ENCODE peak calls at places on chromosomes 2 and 18, in eight cellular contexts. V is psoas muscle, G is OCI-LY7, L is fibroblast of lung, X is stomach, H is HCT116, W is PC-3, T is colonic mucosa. Y is an unnamed sample. For H3K4me1 and H3K9me3, the result is how much of the 10 kb centered on the place peaks cover.

GRCh38 chr18:63708650-63709049 is 5.9 kb downstream of the SERPINB11 start:
- DNase-seq in V (no peak), G (no peak), L (peak), X (no peak), H (no peak), W (peak), T (no peak), Y (no peak)

GRCh38 chr18:32175265-32175664 is 14.6 kb upstream of the MEP1B start:
- DNase-seq in V (no peak), G (no peak), L (no peak), X (no peak), H (no peak), W (no peak), T (no peak), Y (no peak)

GRCh38 chr2:176126929-176127768 is 2.4 kb upstream of the HOXD8 start:
- DNase-seq in V (no peak), G (peak), L (peak), X (peak), H (no peak), W (peak), T (peak), Y (no peak)

GRCh38 chr2:232493701-232494426 is 6.2 kb upstream of the ECEL1 start:
- DNase-seq in V (peak), G (no peak), L (no peak), X (no peak), H (no peak), W (no peak), T (no peak), Y (peak)

GRCh38 chr2:4340536-4340935 is 637.2 kb downstream of the DCDC2C start:
- DNase-seq in V (no peak), G (no peak), L (no peak), X (no peak), H (no peak), W (peak), T (no peak), Y (no peak)

GRCh38 chr2:216216951-216217903 is 108.1 kb downstream of the XRCC5 start:
- DNase-seq in V (no peak), G (peak), L (peak), X (no peak), H (no peak), W (peak), T (no peak), Y (no peak)

GRCh38 chr2:20697322-20697934 is 30.5 kb downstream of the GDF7 start:
- DNase-seq in V (no peak), G (no peak), L (no peak), X (no peak), H (no peak), W (no peak), T (no peak), Y (no peak)

GRCh38 chr18:57207124-57207916 is 60.4 kb downstream of the BOD1L2 start:
- DNase-seq in V (no peak), G (no peak), L (no peak), X (no peak), H (no peak), W (no peak), T (no peak), Y (no peak)

GRCh38 chr2:235142588-235142987 is 190.8 kb downstream of the SH3BP4 start:
- DNase-seq in V (no peak), G (no peak), L (no peak), X (no peak), H (no peak), W (no peak), T (peak), Y (no peak)

GRCh38 chr18:32019251-32019943 is 772 bp downstream of the RNF125 start:
- DNase-seq in V (peak), G (peak), L (peak), X (peak), H (peak), W (peak), T (peak), Y (peak)

GRCh38 chr18:28176933-28177827 is at the start of gene CDH2:
- DNase-seq in V (peak), G (no peak), L (peak), X (peak), H (no peak), W (peak), T (no peak), Y (peak)

GRCh38 chr2:85865539-85866164 is 23.1 kb downstream of the ST3GAL5 start:
- DNase-seq in V (no peak), G (no peak), L (peak), X (no peak), H (no peak), W (no peak), T (no peak), Y (no peak)

GRCh38 chr2:130892793-130893785 is 56.4 kb downstream of the ARHGEF4 start:
- DNase-seq in V (no peak), G (no peak), L (no peak), X (no peak), H (no peak), W (no peak), T (no peak), Y (no peak)

GRCh38 chr18:5546660-5547059 is 2.9 kb upstream of the EPB41L3 start:
- DNase-seq in V (no peak), G (no peak), L (peak), X (no peak), H (no peak), W (peak), T (no peak), Y (no peak)
- TF ChIP-seq CTCF in V (no peak), G (peak), L (peak), X (no peak), H (no peak), W (peak), T (no peak), Y (peak)

DNA sequence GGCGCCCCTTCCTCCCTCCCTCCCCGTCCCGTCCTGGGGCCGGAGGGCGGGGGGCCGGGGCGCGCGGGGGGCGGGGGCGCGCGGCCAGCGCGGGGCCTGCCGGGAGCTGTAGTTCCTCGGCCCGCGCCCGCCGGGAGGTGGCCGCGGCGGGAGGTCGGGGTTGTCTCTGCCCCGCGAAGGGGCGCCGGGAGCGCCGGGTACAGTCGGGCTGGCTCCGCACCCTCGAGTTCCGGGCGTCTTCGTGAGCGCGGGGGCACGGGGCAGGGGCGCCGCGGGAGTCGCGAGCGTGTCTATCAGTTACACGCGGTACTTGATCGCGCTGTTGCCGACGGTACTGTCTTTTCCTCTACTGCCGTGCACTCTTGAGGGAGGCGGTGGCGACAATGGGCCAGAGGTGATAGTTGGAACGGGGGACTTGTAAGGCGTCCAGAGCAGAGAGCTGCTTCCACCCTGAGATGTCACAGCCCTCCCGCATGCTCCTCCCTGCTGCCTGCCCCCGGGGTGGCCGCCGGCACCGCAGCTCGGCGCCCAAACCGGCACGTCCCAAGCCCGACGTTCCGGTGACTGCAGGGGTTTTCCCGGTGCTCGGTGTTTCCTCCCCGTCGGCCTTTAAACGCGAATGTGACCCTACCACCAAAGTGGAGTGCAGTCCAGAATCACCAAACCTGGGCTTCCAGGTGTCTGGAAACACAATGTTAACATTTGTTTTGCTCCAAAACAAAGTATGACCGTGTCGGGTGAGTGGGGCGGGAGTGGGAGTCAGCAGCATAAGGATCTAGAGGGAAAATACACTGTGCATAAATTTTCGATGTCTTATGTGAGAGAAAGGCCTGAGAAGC is at the start of gene PRKD3:
- DNase-seq in V (peak), G (no peak), L (peak), X (peak), H (peak), W (peak), T (peak), Y (no peak)
- H3K4me1 ChIP-seq in V (under half), G (under half), L (under half), X (under half), H (under half), W (under half), T (under half), Y (under half)

GRCh38 chr2:47727956-47728355 is 55.0 kb upstream of the MSH6 start:
- DNase-seq in V (no peak), G (no peak), L (no peak), X (no peak), H (no peak), W (no peak), T (no peak), Y (no peak)

GRCh38 chr2:47721296-47721695 is 61.6 kb upstream of the MSH6 start:
- DNase-seq in V (no peak), G (no peak), L (no peak), X (no peak), H (no peak), W (no peak), T (no peak), Y (no peak)

GRCh38 chr2:47728551-47728950 is 54.4 kb upstream of the MSH6 start:
- DNase-seq in V (no peak), G (no peak), L (no peak), X (no peak), H (no peak), W (no peak), T (no peak), Y (no peak)

GRCh38 chr2:47724221-47724981 is 58.5 kb upstream of the MSH6 start:
- DNase-seq in V (no peak), G (peak), L (peak), X (no peak), H (no peak), W (peak), T (no peak), Y (no peak)

GRCh38 chr2:47725808-47726207 is 57.1 kb upstream of the MSH6 start:
- DNase-seq in V (no peak), G (peak), L (no peak), X (no peak), H (no peak), W (no peak), T (no peak), Y (no peak)
- H3K9me3 ChIP-seq in V (under half), G (under half), L (under half), X (under half), H (under half), W (under half), T (under half), Y (under half)

DNA sequence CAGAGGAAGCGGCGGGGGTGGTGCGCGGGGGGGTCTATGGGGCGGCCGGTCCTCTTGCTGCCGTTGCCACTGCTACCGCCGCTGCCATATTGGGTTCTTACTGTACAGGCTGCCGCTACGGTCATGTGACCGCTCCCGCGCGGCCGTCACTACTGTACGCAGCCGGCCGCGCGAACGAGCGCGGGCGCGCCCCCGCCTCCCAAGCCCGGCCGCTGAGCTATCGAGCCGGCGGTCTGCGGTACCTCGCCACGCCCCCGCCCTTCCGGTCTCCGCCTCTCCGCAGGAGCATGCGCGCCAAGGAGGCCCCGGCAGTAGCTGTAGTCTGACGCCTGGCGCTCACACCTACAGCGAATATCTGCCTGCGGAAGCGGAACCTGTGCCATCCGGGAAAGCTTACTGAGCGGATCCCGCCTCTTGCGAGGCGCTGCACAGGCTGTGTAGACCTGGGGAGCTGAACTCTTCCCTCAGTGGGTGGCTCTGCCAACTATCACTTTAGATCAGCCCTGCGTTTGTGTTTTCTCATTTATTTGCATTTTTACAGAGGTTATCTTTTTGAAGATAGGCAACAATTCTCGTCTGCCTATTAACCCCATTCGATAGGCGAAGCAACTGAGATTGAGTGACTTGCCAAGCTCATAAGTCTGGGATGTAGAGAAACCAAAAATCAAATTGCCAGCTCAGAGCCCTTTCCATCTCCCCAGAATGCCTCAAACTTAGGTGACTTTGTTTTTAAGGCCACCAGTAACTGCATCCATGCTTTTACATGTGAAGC is at the start of gene ASXL2:
- DNase-seq in V (peak), G (peak), L (peak), X (peak), H (peak), W (peak), T (peak), Y (peak)
- TF ChIP-seq CTCF in V (no peak), G (no peak), L (no peak), X (no peak), H (no peak), W (no peak), T (no peak), Y (no peak)

GRCh38 chr18:13339653-13340052 is 121.1 kb downstream of the LDLRAD4 start:
- DNase-seq in V (no peak), G (no peak), L (no peak), X (no peak), H (no peak), W (no peak), T (no peak), Y (no peak)
- H3K4me1 ChIP-seq in V (under half), G (under half), L (under half), X (under half), H (under half), W (under half), T (under half), Y (under half)

GRCh38 chr18:49038423-49038822 is 87.7 kb upstream of the SMAD7 start:
- DNase-seq in V (no peak), G (no peak), L (no peak), X (no peak), H (no peak), W (no peak), T (no peak), Y (no peak)
- H3K9me3 ChIP-seq in V (under half), G (under half), L (under half), X (under half), H (under half), W (under half), T (under half), Y (under half)

GRCh38 chr18:11736656-11737055 is 47.6 kb downstream of the GNAL start:
- DNase-seq in V (no peak), G (no peak), L (no peak), X (no peak), H (no peak), W (no peak), T (no peak), Y (no peak)

GRCh38 chr18:11739893-11740292 is 50.8 kb downstream of the GNAL start:
- DNase-seq in V (no peak), G (no peak), L (no peak), X (no peak), H (no peak), W (no peak), T (no peak), Y (no peak)

GRCh38 chr18:11747286-11747685 is 58.2 kb downstream of the GNAL start:
- DNase-seq in V (no peak), G (no peak), L (no peak), X (no peak), H (no peak), W (no peak), T (no peak), Y (no peak)

DNA sequence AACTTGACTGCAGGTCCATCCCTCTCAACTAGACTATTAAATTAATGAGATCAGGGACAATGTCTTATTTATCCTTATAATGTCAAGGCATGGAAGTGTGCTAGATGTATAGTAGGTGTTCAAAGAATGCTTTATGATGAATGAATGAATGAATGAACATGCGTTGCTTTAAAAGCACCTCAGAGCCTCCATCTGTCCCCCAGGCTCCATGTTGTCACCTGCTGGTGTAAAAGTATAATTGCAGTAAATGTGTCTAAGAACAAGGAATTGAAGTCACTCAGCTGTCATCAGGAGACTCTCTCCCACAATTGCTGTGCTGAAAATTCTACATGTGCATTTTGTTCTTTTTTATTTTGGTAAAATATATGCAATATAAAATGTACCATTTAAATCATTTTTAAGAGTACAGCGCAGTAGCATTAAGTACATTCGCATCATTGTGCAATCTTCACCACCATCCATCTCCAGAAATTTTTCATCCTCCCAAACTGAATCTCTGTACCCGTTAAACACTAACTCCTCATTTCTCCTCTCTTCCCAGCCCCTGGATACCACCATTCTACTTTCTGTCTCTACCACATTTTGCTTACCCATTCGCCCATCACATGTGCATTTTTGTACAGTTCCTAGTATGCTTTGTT is 52.6 kb downstream of the GNAL start:
- DNase-seq in V (no peak), G (peak), L (no peak), X (no peak), H (peak), W (peak), T (no peak), Y (no peak)
- TF ChIP-seq CTCF in V (peak), G (peak), L (peak), X (no peak), H (peak), W (peak), T (peak), Y (peak)

GRCh38 chr2:218899147-218899546 is 18.5 kb downstream of the WNT10A start:
- DNase-seq in V (no peak), G (no peak), L (no peak), X (no peak), H (no peak), W (no peak), T (no peak), Y (no peak)
- H3K4me1 ChIP-seq in V (under half), G (under half), L (under half), X (under half), H (half or more), W (under half), T (under half), Y (under half)

GRCh38 chr2:227517724-227518123 is 45.8 kb downstream of the AGFG1 start:
- DNase-seq in V (no peak), G (no peak), L (no peak), X (no peak), H (no peak), W (no peak), T (no peak), Y (no peak)

GRCh38 chr2:227513113-227513512 is 41.2 kb downstream of the AGFG1 start:
- DNase-seq in V (no peak), G (no peak), L (no peak), X (no peak), H (no peak), W (no peak), T (no peak), Y (no peak)

GRCh38 chr2:227511239-227511930 is 39.4 kb downstream of the AGFG1 start:
- DNase-seq in V (no peak), G (no peak), L (no peak), X (no peak), H (no peak), W (no peak), T (no peak), Y (no peak)

GRCh38 chr2:227511955-227512354 is 40.0 kb downstream of the AGFG1 start:
- DNase-seq in V (no peak), G (no peak), L (no peak), X (no peak), H (no peak), W (no peak), T (no peak), Y (no peak)

GRCh38 chr2:227515742-227516141 is 43.8 kb downstream of the AGFG1 start:
- DNase-seq in V (no peak), G (no peak), L (peak), X (no peak), H (no peak), W (no peak), T (no peak), Y (no peak)
- H3K9me3 ChIP-seq in V (under half), G (under half), L (under half), X (under half), H (under half), W (under half), T (under half), Y (under half)

GRCh38 chr2:121387591-121388325 is 102.8 kb upstream of the TFCP2L1 start:
- DNase-seq in V (no peak), G (no peak), L (peak), X (no peak), H (no peak), W (no peak), T (no peak), Y (no peak)

GRCh38 chr2:121386102-121386501 is 101.1 kb upstream of the TFCP2L1 start:
- DNase-seq in V (no peak), G (no peak), L (no peak), X (no peak), H (no peak), W (peak), T (no peak), Y (no peak)

GRCh38 chr2:121388371-121388770 is 103.4 kb upstream of the TFCP2L1 start:
- DNase-seq in V (no peak), G (no peak), L (peak), X (no peak), H (no peak), W (no peak), T (no peak), Y (no peak)

GRCh38 chr2:121390082-121390481 is 105.1 kb upstream of the TFCP2L1 start:
- DNase-seq in V (no peak), G (no peak), L (no peak), X (no peak), H (no peak), W (no peak), T (no peak), Y (no peak)

DNA sequence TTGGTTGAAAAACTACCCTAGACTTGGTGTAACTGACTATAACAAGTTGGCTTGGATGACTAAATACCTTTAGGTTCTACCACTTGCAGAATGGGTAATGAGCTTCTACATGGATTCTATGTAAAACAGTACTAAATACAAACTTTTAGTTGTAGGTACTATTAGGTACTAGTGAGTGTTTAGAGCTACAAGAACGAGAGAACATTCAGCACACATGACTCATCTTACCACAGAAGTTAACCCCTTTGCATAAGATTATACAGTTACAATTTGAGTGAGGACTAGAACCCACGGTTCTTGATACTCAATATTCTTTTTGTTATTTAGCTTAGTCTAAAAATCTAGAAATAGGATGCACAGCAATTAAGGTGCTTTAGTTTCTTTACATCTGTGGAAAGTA is 101.7 kb upstream of the TFCP2L1 start:
- DNase-seq in V (no peak), G (no peak), L (peak), X (no peak), H (no peak), W (peak), T (no peak), Y (no peak)
- TF ChIP-seq CTCF in V (no peak), G (no peak), L (no peak), X (no peak), H (no peak), W (no peak), T (no peak), Y (no peak)

Y was measured in RWPE2.